ENCODE peak calls at places on chromosomes 1 and 21, in eight cellular contexts. G, V, D, O, X, R, A and S are unnamed samples.

GRCh38 chr1:24266398-24266941 is 52.7 kb upstream of the GRHL3 start:
- DNase-seq in G (peak; percentile 100), V (no peak), D (no peak), O (peak; percentile 97), X (no peak), R (peak; percentile 67), A (no peak), S (no peak)

GRCh38 chr1:81954388-81955023 is 153.8 kb downstream of the ADGRL2 start:
- DNase-seq in G (no peak), V (no peak), D (peak; percentile 9), O (no peak), X (no peak), R (peak; percentile 5), A (no peak), S (no peak)

GRCh38 chr1:3351300-3352083 is 103.0 kb upstream of the ARHGEF16 start:
- DNase-seq in G (no peak), V (no peak), D (no peak), O (no peak), X (no peak), R (no peak), A (no peak), S (peak; percentile 44)

GRCh38 chr1:109229531-109230127 is 15.9 kb downstream of the SARS1 start:
- DNase-seq in G (no peak), V (no peak), D (no peak), O (no peak), X (no peak), R (no peak), A (no peak), S (peak; percentile 97)

GRCh38 chr1:232130815-232131474 is 499.0 kb downstream of the SIPA1L2 start:
- DNase-seq in G (no peak), V (no peak), D (no peak), O (no peak), X (no peak), R (peak; percentile 89), A (no peak), S (no peak)

GRCh38 chr1:7538033-7538432 is 233.1 kb upstream of the VAMP3 start:
- DNase-seq in G (no peak), V (no peak), D (no peak), O (peak; percentile 70), X (no peak), R (peak; percentile 11), A (no peak), S (no peak)

GRCh38 chr1:64699327-64699726 is 45.5 kb upstream of the RAVER2 start:
- DNase-seq in G (no peak), V (no peak), D (no peak), O (no peak), X (no peak), R (no peak), A (no peak), S (peak; percentile 26)

GRCh38 chr1:47211796-47212269 is 20.2 kb downstream of the TAL1 start:
- DNase-seq in G (no peak), V (no peak), D (no peak), O (no peak), X (no peak), R (no peak), A (no peak), S (no peak)

GRCh38 chr1:168921514-168922106 is 184.9 kb upstream of the ATP1B1 start:
- DNase-seq in G (no peak), V (no peak), D (no peak), O (no peak), X (no peak), R (no peak), A (no peak), S (no peak)

GRCh38 chr1:243731301-243731891 is 118.6 kb downstream of the AKT3 start:
- DNase-seq in G (no peak), V (no peak), D (no peak), O (no peak), X (no peak), R (peak; percentile 13), A (no peak), S (no peak)

GRCh38 chr21:38468989-38469388 is 29.3 kb downstream of the ERG start:
- DNase-seq in G (no peak), V (no peak), D (no peak), O (peak; percentile 19), X (no peak), R (peak; percentile 86), A (no peak), S (no peak)

GRCh38 chr1:54671985-54672608 is 30.5 kb downstream of the MROH7 start:
- DNase-seq in G (peak; percentile 24), V (peak; percentile 59), D (peak; percentile 13), O (peak; percentile 71), X (no peak), R (peak; percentile 66), A (peak; percentile 7), S (peak; percentile 77)

GRCh38 chr1:34753163-34753562 is 1.7 kb upstream of the GJB5 start:
- DNase-seq in G (no peak), V (no peak), D (no peak), O (peak; percentile 44), X (no peak), R (peak; percentile 57), A (no peak), S (no peak)

GRCh38 chr21:45333583-45334121 is 46.0 kb upstream of the POFUT2 start:
- DNase-seq in G (no peak), V (no peak), D (no peak), O (no peak), X (no peak), R (peak; percentile 48), A (no peak), S (no peak)